ENCODE peak calls at places on chromosomes 2 and 18, in five cellular contexts. Z is transverse colon, P is body of pancreas, M is upper lobe of right lung, K is tibial artery. V is an unnamed sample. For H3K36me3, the result is how much of the 10 kb centered on the place peaks cover.

GRCh38 chr18:70385474-70385873 is 96.6 kb downstream of the SOCS6 start:
- DNase-seq in P (no peak), M (no peak), K (no peak), Z (no peak), V (no peak)

GRCh38 chr2:191048073-191048472 is 34.1 kb upstream of the STAT1 start:
- DNase-seq in K (no peak), Z (no peak), M (no peak), P (no peak), V (no peak)

GRCh38 chr2:9243357-9243756 is 36.7 kb downstream of the ASAP2 start:
- DNase-seq in P (no peak), Z (no peak), K (no peak), M (no peak), V (no peak)

GRCh38 chr2:235391964-235392615 is 101.8 kb upstream of the AGAP1 start:
- DNase-seq in P (no peak), K (no peak), Z (no peak), M (no peak), V (no peak)

GRCh38 chr18:29003194-29003593 is 826.3 kb upstream of the CDH2 start:
- DNase-seq in M (no peak), P (no peak), Z (no peak), K (no peak), V (no peak)

GRCh38 chr2:69253893-69254292 is 133.1 kb downstream of the GFPT1 start:
- DNase-seq in P (no peak), M (no peak), K (peak), Z (peak), V (no peak)

GRCh38 chr2:27996156-27996920 is 105.8 kb downstream of the BABAM2 start:
- DNase-seq in Z (no peak), M (no peak), K (no peak), P (no peak), V (no peak)

GRCh38 chr18:33495278-33495677 is 54.8 kb upstream of the CCDC178 start:
- DNase-seq in P (peak), Z (no peak), K (no peak), M (no peak), V (no peak)

GRCh38 chr2:37322368-37322767 is 2.3 kb downstream of the PRKD3 start:
- DNase-seq in Z (no peak), M (no peak), K (no peak), P (no peak), V (no peak)

GRCh38 chr2:60140180-60140579 is 413.3 kb downstream of the BCL11A start:
- DNase-seq in Z (no peak), M (no peak), P (no peak), K (no peak), V (no peak)

GRCh38 chr2:37773354-37773753 is 101.9 kb upstream of the CDC42EP3 start:
- DNase-seq in M (no peak), P (no peak), Z (no peak), K (no peak), V (no peak)

GRCh38 chr2:11343626-11344341 is 652 bp downstream of the ROCK2 start:
- DNase-seq in P (peak), Z (peak), M (peak), K (peak), V (peak)

GRCh38 chr2:121446647-121447241 is 83.9 kb upstream of the RNU4ATAC start:
- DNase-seq in M (no peak), Z (no peak), P (no peak), K (no peak), V (no peak)

GRCh38 chr2:28408764-28409599 is 16.3 kb downstream of the FOSL2 start:
- DNase-seq in P (no peak), K (no peak), Z (peak), M (peak), V (no peak)

GRCh38 chr2:61177727-61178549 is 15.9 kb downstream of the C2orf74 start:
- DNase-seq in P (peak), K (peak), M (peak), Z (peak), V (peak)

GRCh38 chr2:54589340-54590215 is 133.5 kb downstream of the SPTBN1 start:
- DNase-seq in K (no peak), Z (peak), P (no peak), M (no peak), V (peak)

GRCh38 chr2:233466991-233467603 is 99.5 kb downstream of the USP40 start:
- DNase-seq in K (no peak), Z (peak), P (no peak), M (peak), V (no peak)

GRCh38 chr2:100137877-100138570 is 4.4 kb downstream of the AFF3 start:
- DNase-seq in Z (no peak), P (no peak), K (no peak), M (no peak), V (peak)

GRCh38 chr2:204108301-204108700 is 171.7 kb downstream of the ICOS start:
- DNase-seq in M (no peak), P (no peak), Z (no peak), K (no peak), V (peak)

GRCh38 chr2:40433739-40434138 is 18.2 kb downstream of the SLC8A1 start:
- DNase-seq in Z (no peak), M (no peak), P (no peak), K (no peak), V (no peak)

GRCh38 chr2:38171208-38171858 is 95.4 kb upstream of the CYP1B1 start:
- DNase-seq in P (no peak), M (no peak), Z (no peak), K (no peak), V (no peak)

GRCh38 chr2:156399950-156400703 is 36.1 kb upstream of the GPD2 start:
- DNase-seq in Z (peak), M (peak), K (peak), P (peak), V (no peak)

GRCh38 chr2:8438476-8438875 is 243.4 kb upstream of the ID2 start:
- DNase-seq in Z (peak), K (no peak), P (no peak), M (peak), V (peak)

GRCh38 chr2:6883448-6884122 is 6.0 kb downstream of the RSAD2 start:
- DNase-seq in K (no peak), M (no peak), Z (no peak), P (no peak), V (no peak)

GRCh38 chr2:239275037-239275685 is 125.7 kb downstream of the HDAC4 start:
- DNase-seq in Z (peak), K (peak), P (peak), M (peak), V (peak)

GRCh38 chr2:225422145-225422544 is 22.6 kb downstream of the NYAP2 start:
- DNase-seq in Z (no peak), P (no peak), K (no peak), M (no peak), V (no peak)

GRCh38 chr2:136057023-136057801 is 60.7 kb downstream of the CXCR4 start:
- DNase-seq in Z (no peak), M (no peak), K (no peak), P (no peak), V (no peak)

GRCh38 chr2:181977661-181978350 is 7.8 kb upstream of the PPP1R1C start:
- DNase-seq in Z (no peak), M (no peak), K (no peak), P (no peak), V (no peak)

GRCh38 chr2:42424033-42424432 is 63.0 kb upstream of the COX7A2L start:
- DNase-seq in P (no peak), Z (no peak), K (no peak), M (no peak), V (no peak)

GRCh38 chr2:237617305-237617982 is 9.9 kb upstream of the LRRFIP1 start:
- DNase-seq in K (no peak), Z (no peak), P (peak), M (peak), V (no peak)

GRCh38 chr2:179132076-179132475 is 82.1 kb upstream of the CCDC141 start:
- DNase-seq in K (no peak), Z (no peak), P (no peak), M (no peak), V (no peak)

GRCh38 chr18:25365242-25365641 is 13.3 kb upstream of the ZNF521 start:
- DNase-seq in P (no peak), Z (no peak), M (no peak), K (no peak), V (no peak)

GRCh38 chr2:24380687-24381271 is 20.4 kb upstream of the ITSN2 start:
- DNase-seq in Z (no peak), K (no peak), M (no peak), P (no peak), V (no peak)

GRCh38 chr18:4510709-4511108 is 55.6 kb upstream of the DLGAP1 start:
- DNase-seq in M (no peak), Z (no peak), K (no peak), P (no peak), V (no peak)

GRCh38 chr2:20666364-20667150 is at the start of gene GDF7:
- DNase-seq in Z (peak), P (peak), M (peak), K (peak), V (no peak)

GRCh38 chr2:160442603-160443002 is 51.0 kb downstream of the RBMS1 start:
- DNase-seq in P (no peak), M (no peak), K (no peak), Z (no peak), V (no peak)

GRCh38 chr2:226673314-226673723 is 126.3 kb downstream of the IRS1 start:
- DNase-seq in Z (peak), K (no peak), M (no peak), P (peak), V (peak)

GRCh38 chr2:59920961-59921360 is 632.5 kb downstream of the BCL11A start:
- DNase-seq in M (no peak), K (no peak), Z (no peak), P (no peak), V (no peak)

DNA sequence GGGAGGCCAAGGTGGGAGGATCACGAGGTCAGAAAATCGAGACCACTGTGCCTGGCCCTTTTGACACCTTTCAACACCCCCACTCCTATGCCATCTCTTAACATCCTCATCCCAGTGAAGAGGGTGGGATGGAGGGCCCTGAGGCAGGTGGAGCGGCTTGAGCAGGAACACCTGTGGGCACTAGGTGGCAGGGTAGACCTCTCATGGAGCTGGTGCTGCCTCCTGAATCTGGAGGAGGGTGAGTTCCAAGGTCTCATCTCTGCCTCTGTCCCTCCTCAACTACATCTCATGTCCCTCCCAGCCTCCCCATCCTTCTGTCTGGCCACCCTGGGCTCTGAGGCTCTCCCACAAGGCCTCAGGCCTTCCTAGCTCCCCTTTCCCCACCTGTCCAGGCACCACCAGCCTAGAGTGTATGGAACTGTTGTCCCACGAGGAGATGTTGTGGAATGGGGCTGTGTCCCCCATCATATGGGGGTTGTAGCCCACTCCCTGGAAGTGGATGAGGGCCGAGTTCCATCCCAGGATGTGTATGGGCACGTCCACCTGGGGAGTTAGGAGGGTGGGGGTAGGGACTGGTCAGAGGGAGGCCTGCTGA is 17.0 kb upstream of the CRYBA2 start:
- DNase-seq in K (no peak), M (no peak), P (peak), Z (peak), V (no peak)
- TF ChIP-seq CTCF in K (no peak), M (peak), P (no peak), Z (peak), V (peak)

DNA sequence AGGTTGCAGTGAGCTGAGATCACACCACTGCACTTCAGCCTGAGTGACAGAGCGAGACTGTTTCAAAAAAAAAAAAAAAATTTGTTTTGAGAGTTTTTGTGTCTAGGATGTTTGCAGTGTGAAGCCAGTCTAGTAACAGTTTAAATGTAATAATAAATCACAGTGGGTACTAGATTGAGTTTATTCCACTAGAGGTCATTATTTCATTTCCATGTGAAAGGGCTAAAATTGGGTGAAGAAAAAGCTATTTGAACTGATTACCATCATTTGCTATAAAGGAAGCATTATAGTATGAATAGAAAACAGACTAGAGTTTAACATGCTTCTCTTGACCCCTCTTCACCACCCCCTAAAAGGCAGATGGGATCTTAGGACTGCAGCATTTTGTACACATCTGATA is 20.3 kb downstream of the SNRPD1 start:
- DNase-seq in P (no peak), Z (no peak), M (no peak), K (no peak), V (no peak)
- H3K36me3 ChIP-seq in P (under half), Z (under half), M (under half), K (under half), V (half or more)

DNA sequence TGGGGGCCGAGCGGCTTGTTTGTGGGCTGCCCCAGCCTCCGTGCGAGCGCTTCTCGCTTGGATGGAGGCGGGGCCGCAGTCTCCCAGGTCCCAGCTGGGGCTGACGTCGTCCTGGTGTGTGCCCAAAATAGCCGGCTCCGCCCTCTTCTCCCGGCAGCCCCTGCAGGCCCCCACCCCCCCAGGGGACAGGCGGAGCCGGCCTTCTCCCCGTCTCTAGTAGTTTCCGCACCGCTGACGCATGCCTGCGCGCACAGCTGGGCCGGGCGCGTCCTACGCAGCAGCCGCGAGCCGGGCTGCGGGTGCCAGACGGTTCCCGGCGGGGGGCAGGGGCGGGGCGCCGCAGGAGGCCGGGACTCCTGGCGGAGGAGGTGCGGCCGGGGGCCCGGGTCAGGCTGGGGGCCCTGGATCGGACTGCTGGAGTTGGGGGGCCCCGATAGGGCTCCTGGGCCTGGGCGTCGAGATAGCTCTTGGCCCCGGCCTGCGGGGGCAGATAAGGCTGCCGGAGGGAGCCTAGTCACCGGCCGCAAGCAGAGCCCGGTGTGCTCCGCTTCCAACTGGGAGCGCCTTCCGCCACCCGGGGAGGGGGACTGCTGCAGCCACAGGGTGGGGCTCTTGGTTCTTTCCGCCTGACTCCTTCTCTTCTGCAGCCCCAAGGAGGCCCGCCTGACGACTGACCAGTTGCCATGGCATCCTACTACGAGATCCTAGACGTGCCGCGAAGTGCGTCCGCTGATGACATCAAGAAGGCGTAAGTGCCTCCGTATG is at the start of gene DNAJB2:
- DNase-seq in P (peak), Z (peak), M (peak), K (peak), V (peak)
- TF ChIP-seq CTCF in P (no peak), Z (no peak), M (peak), K (no peak), V (no peak)

GRCh38 chr2:219207254-219207883 is 787 bp downstream of the ZFAND2B start:
- DNase-seq in Z (no peak), M (no peak), K (no peak), P (peak), V (no peak)

GRCh38 chr2:219210572-219211362 is 4.2 kb downstream of the ZFAND2B start:
- DNase-seq in M (no peak), P (no peak), Z (no peak), K (no peak), V (no peak)

GRCh38 chr2:219209236-219209635 is 2.7 kb downstream of the ZFAND2B start:
- DNase-seq in Z (no peak), P (no peak), K (no peak), M (no peak), V (no peak)

GRCh38 chr2:219207884-219208740 is 1.5 kb downstream of the ZFAND2B start:
- DNase-seq in K (no peak), M (no peak), Z (no peak), P (no peak), V (no peak)

GRCh38 chr2:219209818-219210571 is 3.4 kb downstream of the ZFAND2B start:
- DNase-seq in P (no peak), M (no peak), Z (no peak), K (no peak), V (no peak)
- H3K36me3 ChIP-seq in P (under half), M (under half), Z (under half), K (under half), V (under half)

GRCh38 chr2:197453123-197453913 is at the start of gene COQ10B:
- DNase-seq in K (peak), P (peak), M (peak), Z (peak), V (peak)
- TF ChIP-seq CTCF in K (no peak), P (peak), M (peak), Z (peak), V (peak)

DNA sequence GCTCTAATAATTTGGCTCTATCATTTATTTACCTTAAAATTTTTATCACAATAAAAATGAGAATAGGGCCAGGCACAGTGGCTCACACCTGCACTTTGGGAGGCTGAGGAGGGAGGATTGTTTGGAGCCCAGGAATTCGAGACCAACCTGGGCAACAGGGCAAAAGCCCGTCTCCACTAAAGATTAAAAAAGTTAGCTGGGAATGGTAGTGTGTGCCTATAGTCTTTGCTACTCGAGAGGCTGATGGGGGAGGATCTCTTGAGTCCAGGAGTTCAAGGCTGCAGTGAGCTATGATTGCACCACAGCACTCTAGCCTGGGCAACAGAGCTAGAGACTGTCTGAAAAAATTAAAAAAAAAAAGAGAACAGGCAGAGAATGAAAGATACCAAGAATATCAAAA is 5.7 kb downstream of the MPHOSPH10 start:
- DNase-seq in Z (no peak), K (no peak), M (no peak), P (no peak), V (no peak)
- H3K36me3 ChIP-seq in Z (under half), K (half or more), M (half or more), P (under half), V (half or more)

DNA sequence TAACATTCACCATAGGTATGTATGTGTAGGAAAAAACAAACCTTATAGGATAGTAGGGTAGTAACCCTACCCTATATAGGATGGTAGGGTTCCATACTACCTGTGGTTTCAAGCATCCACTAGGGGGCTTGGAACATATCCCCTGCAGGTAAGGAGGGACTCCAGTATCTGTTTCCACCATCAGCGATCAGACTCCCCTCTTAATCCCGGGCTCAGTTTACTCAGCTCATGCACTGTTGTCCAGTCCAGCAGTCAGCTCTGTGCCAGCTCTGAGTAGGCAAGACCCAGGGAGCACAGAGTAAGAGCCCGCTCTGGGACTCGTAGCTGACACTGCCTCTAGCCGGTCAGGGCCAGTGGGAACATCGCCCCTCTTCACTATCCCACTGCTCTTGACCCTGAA is 61.7 kb downstream of the MEX3C start:
- DNase-seq in Z (no peak), P (no peak), M (no peak), K (no peak), V (no peak)
- TF ChIP-seq CTCF in Z (peak), P (no peak), M (no peak), K (no peak), V (peak)